ENCODE peak calls at places on chromosomes 3 and 15, in five cellular contexts. A is HEK293T, P is H1, D is HepG2, Z is GM12878. N is an unnamed sample.

GRCh38 chr3:101065962-101066361 is 72.7 kb upstream of the ABI3BP start:
- DNase-seq in D (peak), A (no peak), Z (no peak), P (no peak), N (no peak)

GRCh38 chr3:42749753-42750231 is 23.3 kb downstream of the CCDC13 start:
- DNase-seq in D (no peak), P (no peak), Z (no peak), A (no peak), N (no peak)

GRCh38 chr15:64865998-64866520 is 24.3 kb downstream of the PLEKHO2 start:
- DNase-seq in A (no peak), P (no peak), D (no peak), Z (no peak), N (peak)

GRCh38 chr15:77830041-77830440 is 197.3 kb upstream of the LINGO1 start:
- DNase-seq in P (no peak), Z (no peak), A (no peak), D (no peak), N (no peak)

GRCh38 chr3:41200669-41201021 is 1.3 kb downstream of the CTNNB1 start:
- DNase-seq in P (no peak), A (no peak), D (peak), Z (no peak), N (no peak)

GRCh38 chr3:55622116-55622515 is 135.0 kb upstream of the WNT5A start:
- DNase-seq in A (no peak), P (no peak), Z (no peak), D (no peak), N (no peak)

GRCh38 chr15:83300826-83301225 is 16.4 kb upstream of the BNC1 start:
- DNase-seq in A (no peak), D (no peak), P (no peak), Z (no peak), N (no peak)

GRCh38 chr15:88574646-88575045 is 28.2 kb upstream of the DET1 start:
- DNase-seq in P (no peak), D (no peak), Z (no peak), A (no peak), N (no peak)

GRCh38 chr15:80694624-80695098 is 449 bp upstream of the ABHD17C start:
- DNase-seq in Z (no peak), P (peak), A (peak), D (no peak), N (no peak)

GRCh38 chr3:23341147-23341838 is 138.2 kb downstream of the UBE2E2 start:
- DNase-seq in A (no peak), D (no peak), P (no peak), Z (peak), N (no peak)

GRCh38 chr3:53750253-53751210 is 95.7 kb downstream of the CHDH start:
- DNase-seq in Z (no peak), A (no peak), D (no peak), P (no peak), N (no peak)

GRCh38 chr3:195450731-195451229 is 8.0 kb upstream of the ACAP2 start:
- DNase-seq in A (no peak), D (no peak), P (peak), Z (no peak), N (no peak)

GRCh38 chr3:195929452-195929851 is 21.1 kb upstream of the TNK2 start:
- DNase-seq in Z (no peak), D (peak), A (no peak), P (no peak), N (no peak)

GRCh38 chr15:66876731-66877545 is 174.9 kb downstream of the SMAD6 start:
- DNase-seq in Z (no peak), P (peak), A (no peak), D (no peak), N (no peak)

GRCh38 chr15:63189955-63190691 is 717 bp downstream of the RAB8B start:
- DNase-seq in Z (no peak), D (no peak), P (no peak), A (no peak), N (no peak)

GRCh38 chr3:12288466-12289129 is at the start of gene PPARG:
- DNase-seq in Z (no peak), P (peak), A (peak), D (peak), N (no peak)

GRCh38 chr15:43253431-43254403 is 13.0 kb downstream of the TGM5 start:
- DNase-seq in D (no peak), P (no peak), Z (peak), A (no peak), N (no peak)

GRCh38 chr3:64995857-64996564 is 308.2 kb upstream of the ADAMTS9 start:
- DNase-seq in P (no peak), A (peak), D (peak), Z (no peak), N (no peak)

GRCh38 chr15:41341519-41341918 is 8.8 kb downstream of the NUSAP1 start:
- DNase-seq in P (no peak), A (no peak), D (no peak), Z (no peak), N (no peak)

GRCh38 chr3:141659821-141660597 is 78.1 kb upstream of the RNF7 start:
- DNase-seq in A (peak), D (no peak), Z (no peak), P (peak), N (no peak)

GRCh38 chr3:161630791-161631190 is 134.2 kb downstream of the OTOL1 start:
- DNase-seq in D (no peak), A (no peak), Z (no peak), P (no peak), N (no peak)

GRCh38 chr15:31261266-31262142 is 65.1 kb upstream of the KLF13 start:
- DNase-seq in A (no peak), Z (no peak), D (no peak), P (no peak), N (no peak)

GRCh38 chr15:41892621-41893421 is 1.0 kb downstream of the SPTBN5 start:
- DNase-seq in D (no peak), A (no peak), P (peak), Z (no peak), N (no peak)

GRCh38 chr3:72018339-72018984 is 233.5 kb upstream of the PROK2 start:
- DNase-seq in A (no peak), D (no peak), P (no peak), Z (no peak), N (no peak)

GRCh38 chr3:150255416-150255815 is 152.7 kb upstream of the TSC22D2 start:
- DNase-seq in P (no peak), Z (no peak), A (no peak), D (peak), N (no peak)

GRCh38 chr3:151430821-151431484 is 29.9 kb downstream of the IGSF10 start:
- DNase-seq in P (no peak), D (no peak), A (no peak), Z (no peak), N (no peak)

GRCh38 chr3:45927881-45928280 is 15.4 kb upstream of the CXCR6 start:
- DNase-seq in Z (no peak), D (no peak), A (no peak), P (no peak), N (no peak)

GRCh38 chr15:60787737-60788513 is 309.0 kb upstream of the ICE2 start:
- DNase-seq in A (no peak), Z (no peak), D (no peak), P (no peak), N (no peak)

GRCh38 chr15:41416742-41417417 is at the start of gene RTF1:
- DNase-seq in D (peak), P (peak), A (peak), Z (peak), N (peak)

GRCh38 chr15:51775967-51776816 is 24.8 kb downstream of the TMOD2 start:
- DNase-seq in Z (peak), D (peak), P (peak), A (peak), N (no peak)
- TF ChIP-seq SUZ12 in Z (no peak), D (no peak), P (no peak), A (no peak), N (no peak)

GRCh38 chr15:85164841-85165466 is 183.3 kb downstream of the PDE8A start:
- DNase-seq in Z (no peak), P (no peak), D (no peak), A (no peak), N (peak)
- TF ChIP-seq SUZ12 in Z (no peak), P (no peak), D (no peak), A (no peak), N (no peak)

DNA sequence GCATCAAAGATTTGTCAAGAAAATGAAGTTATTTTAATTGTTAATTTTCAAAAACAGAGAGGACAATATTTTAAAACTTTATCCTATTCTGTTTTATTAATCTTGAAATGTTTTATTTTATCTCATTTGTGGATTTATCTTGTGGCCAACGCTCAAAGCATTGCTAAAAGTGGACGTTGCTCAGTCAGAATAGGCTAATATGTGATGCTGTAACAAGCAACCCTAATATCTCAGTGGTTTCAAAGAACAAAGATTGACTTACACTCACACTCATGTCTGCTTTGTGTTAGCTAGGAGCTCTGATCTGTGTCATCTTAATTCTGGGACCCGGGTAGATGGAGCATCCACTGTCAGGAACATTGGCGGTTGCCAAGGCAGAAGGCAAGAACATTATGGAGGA is 86.0 kb upstream of the PLCL2 start:
- DNase-seq in Z (no peak), D (no peak), A (no peak), P (no peak), N (no peak)
- TF ChIP-seq SUZ12 in Z (no peak), D (no peak), A (no peak), P (no peak), N (no peak)

GRCh38 chr3:14154895-14155432 is 23.4 kb downstream of the XPC start:
- DNase-seq in A (no peak), P (no peak), Z (no peak), D (no peak), N (no peak)
- TF ChIP-seq SUZ12 in A (no peak), P (no peak), Z (no peak), D (no peak), N (no peak)

DNA sequence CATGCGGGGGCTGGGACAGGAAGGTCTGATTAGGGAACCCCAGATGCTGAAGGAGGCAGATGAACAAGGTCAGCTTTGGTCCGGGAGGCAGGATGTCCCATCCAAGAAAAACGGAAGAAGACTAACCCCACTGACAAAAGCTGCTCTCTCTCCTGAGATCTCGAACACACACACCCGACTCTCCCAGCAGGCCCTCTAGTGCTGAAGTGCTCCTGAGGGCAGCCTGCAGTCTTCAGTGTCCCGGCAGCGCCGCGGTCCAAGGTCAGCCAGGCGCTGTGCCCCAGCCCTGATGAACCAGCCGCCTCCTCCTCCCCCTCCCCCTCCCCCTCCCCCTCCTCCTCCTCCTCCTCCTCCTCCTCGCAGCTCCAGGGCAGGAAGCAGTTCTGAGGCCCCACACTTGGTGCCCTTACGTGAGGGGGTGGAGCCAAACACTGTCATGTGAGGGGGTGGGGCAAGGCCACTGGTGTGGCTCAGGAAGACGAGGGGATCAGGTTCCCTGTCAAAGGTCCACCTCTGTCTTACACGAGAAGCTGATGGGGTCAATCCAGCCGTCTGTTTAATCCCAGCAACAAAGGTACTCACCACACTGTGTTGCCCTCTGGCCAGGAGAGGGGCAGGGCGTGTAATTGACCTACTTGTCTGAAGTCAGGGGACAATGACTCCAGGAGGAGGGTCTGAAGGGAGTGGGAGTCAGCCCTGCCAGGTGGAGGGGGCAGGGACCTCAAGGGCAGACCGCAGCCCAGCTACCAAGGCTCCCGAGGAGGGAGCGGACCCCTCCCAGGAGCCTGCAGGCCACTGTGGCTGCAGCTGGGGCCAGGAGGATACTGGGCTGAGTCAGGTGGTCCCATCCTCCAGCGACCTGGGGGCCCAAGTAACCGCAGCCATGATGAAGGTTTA is 34.3 kb downstream of the PRR23E start:
- DNase-seq in D (peak), Z (no peak), A (no peak), P (no peak), N (peak)
- TF ChIP-seq SUZ12 in D (no peak), Z (no peak), A (no peak), P (no peak), N (no peak)

GRCh38 chr3:8220291-8220690 is 281.3 kb upstream of the LMCD1 start:
- DNase-seq in P (no peak), A (no peak), D (peak), Z (no peak), N (no peak)
- TF ChIP-seq SUZ12 in P (no peak), A (no peak), D (no peak), Z (no peak), N (no peak)